ENCODE peak calls at places on chromosome 17, in six cellular contexts. Z is mesendoderm, X is H9, O is trophoblast cell, S is neuronal stem cell, C is H1. G is an unnamed sample.

GRCh38 chr17:63347475-63347874 is 98.6 kb downstream of the CYB561 start:
- DNase-seq in X (no peak), S (no peak), O (no peak), C (no peak), Z (no peak), G (no peak)

GRCh38 chr17:61532818-61533217 is 58.2 kb downstream of the NACA2 start:
- DNase-seq in X (no peak), S (no peak), O (no peak), C (no peak), Z (no peak), G (no peak)

GRCh38 chr17:31724026-31724425 is 135.0 kb downstream of the COPRS start:
- DNase-seq in C (peak), X (no peak), O (no peak), S (no peak), Z (no peak), G (peak)

GRCh38 chr17:52148288-52148968 is 10.1 kb downstream of the CA10 start:
- DNase-seq in X (no peak), C (no peak), S (no peak), O (no peak), Z (no peak), G (no peak)

GRCh38 chr17:63479495-63480184 is 2.8 kb downstream of the ACE start:
- DNase-seq in O (no peak), S (no peak), C (no peak), Z (no peak), X (no peak), G (no peak)

GRCh38 chr17:309361-309888 is 43.2 kb downstream of the RPH3AL start:
- DNase-seq in X (peak), C (peak), S (peak), Z (peak), O (no peak), G (no peak)

GRCh38 chr17:54944796-54945195 is 23.7 kb downstream of the COX11 start:
- DNase-seq in S (no peak), O (no peak), X (no peak), C (no peak), Z (no peak), G (peak)

GRCh38 chr17:57389474-57389873 is 133.2 kb downstream of the MSI2 start:
- DNase-seq in S (no peak), X (no peak), C (no peak), Z (no peak), O (no peak), G (no peak)

GRCh38 chr17:77361986-77362620 is 221.3 kb downstream of the SEC14L1 start:
- DNase-seq in S (no peak), O (no peak), X (no peak), C (no peak), Z (no peak), G (no peak)

GRCh38 chr17:79831367-79832210 is 7.7 kb downstream of the CBX4 start:
- DNase-seq in O (no peak), X (peak), Z (no peak), C (peak), S (no peak), G (no peak)
- H3K4ac ChIP-seq in O (no peak), X (no peak), Z (no peak), C (peak), S (no peak), G (peak)

DNA sequence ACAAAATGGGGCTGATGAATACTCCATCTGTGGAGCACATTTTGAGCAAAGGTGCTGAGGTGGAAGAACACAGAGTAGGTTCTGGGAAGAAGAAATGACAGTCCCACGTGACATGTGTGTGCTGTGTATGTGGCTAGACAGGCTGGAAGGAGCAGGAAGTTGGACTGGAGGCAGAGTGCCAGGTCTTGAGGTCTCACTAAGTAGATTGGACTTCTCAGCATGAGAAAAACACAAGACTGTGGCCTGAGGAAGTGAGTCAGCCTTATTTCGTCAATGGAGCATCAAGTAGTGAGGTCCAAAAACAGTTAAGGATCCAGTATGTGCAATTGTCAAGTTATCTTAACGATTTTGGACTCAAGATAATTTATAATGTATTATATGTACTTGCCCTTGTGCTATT is 736.5 kb downstream of the KCNJ2 start:
- DNase-seq in C (no peak), O (no peak), X (no peak), S (no peak), Z (peak), G (peak)
- H3K9ac ChIP-seq in C (no peak), O (no peak), X (no peak), S (no peak), Z (no peak), G (no peak)

GRCh38 chr17:42154514-42154883 is 290 bp downstream of the RAB5C start:
- DNase-seq in Z (no peak), C (no peak), S (no peak), O (no peak), X (no peak), G (no peak)
- H3K4ac ChIP-seq in Z (peak), C (no peak), S (no peak), O (peak), X (no peak), G (peak)

GRCh38 chr17:78787444-78787843 is 5.4 kb upstream of the CYTH1 start:
- DNase-seq in S (no peak), X (no peak), O (peak), C (no peak), Z (no peak), G (no peak)

GRCh38 chr17:78789663-78790181 is 7.6 kb upstream of the CYTH1 start:
- DNase-seq in Z (no peak), O (no peak), X (no peak), S (no peak), C (no peak), G (peak)

GRCh38 chr17:78788451-78788850 is 6.4 kb upstream of the CYTH1 start:
- DNase-seq in S (no peak), Z (no peak), X (no peak), O (no peak), C (no peak), G (no peak)

GRCh38 chr17:78790552-78790951 is 8.5 kb upstream of the CYTH1 start:
- DNase-seq in O (peak), X (no peak), Z (no peak), S (no peak), C (no peak), G (no peak)

GRCh38 chr17:78789149-78789662 is 7.1 kb upstream of the CYTH1 start:
- DNase-seq in Z (no peak), X (no peak), O (no peak), S (no peak), C (no peak), G (no peak)
- H3K9ac ChIP-seq in Z (no peak), X (no peak), O (no peak), S (no peak), C (no peak), G (no peak)

GRCh38 chr17:50200447-50201225 is 795 bp downstream of the COL1A1 start:
- DNase-seq in Z (peak), X (peak), C (peak), S (peak), O (peak), G (peak)
- H3K4ac ChIP-seq in Z (no peak), X (no peak), C (no peak), S (no peak), O (peak), G (peak)

GRCh38 chr17:45111838-45112237 is 20.5 kb downstream of the PLCD3 start:
- DNase-seq in C (no peak), O (no peak), Z (no peak), X (no peak), S (no peak), G (no peak)
- H3K9ac ChIP-seq in C (no peak), O (no peak), Z (no peak), X (no peak), S (no peak), G (no peak)

GRCh38 chr17:72336026-72336803 is 215.4 kb downstream of the SOX9 start:
- DNase-seq in Z (peak), C (peak), S (peak), X (peak), O (no peak), G (no peak)

GRCh38 chr17:72338847-72339790 is 218.3 kb downstream of the SOX9 start:
- DNase-seq in C (no peak), Z (peak), X (no peak), O (peak), S (no peak), G (peak)

GRCh38 chr17:72340836-72341235 is 220.0 kb downstream of the SOX9 start:
- DNase-seq in S (no peak), X (no peak), O (no peak), C (no peak), Z (no peak), G (no peak)

GRCh38 chr17:72336804-72337070 is 215.9 kb downstream of the SOX9 start:
- DNase-seq in X (no peak), S (no peak), O (no peak), C (no peak), Z (no peak), G (no peak)

GRCh38 chr17:72338304-72338703 is 217.5 kb downstream of the SOX9 start:
- DNase-seq in X (no peak), O (no peak), C (no peak), Z (no peak), S (no peak), G (no peak)
- H3K4ac ChIP-seq in X (no peak), O (no peak), C (no peak), Z (peak), S (no peak), G (peak)

GRCh38 chr17:65025288-65025687 is 31.3 kb downstream of the GNA13 start:
- DNase-seq in Z (no peak), C (no peak), O (no peak), X (no peak), S (no peak), G (no peak)
- H3K9ac ChIP-seq in Z (no peak), C (no peak), O (no peak), X (no peak), S (no peak), G (no peak)

GRCh38 chr17:68290955-68291835 is at the start of the genes ARSG and SLC16A6:
- DNase-seq in S (peak), C (peak), O (no peak), X (peak), Z (peak), G (peak)

GRCh38 chr17:68292689-68293040 is 1.4 kb downstream of the ARSG start:
- DNase-seq in O (no peak), X (no peak), C (no peak), S (no peak), Z (no peak), G (no peak)

GRCh38 chr17:68290268-68290954 is 516 bp downstream of the SLC16A6 start:
- DNase-seq in X (peak), Z (peak), S (no peak), C (peak), O (no peak), G (no peak)

GRCh38 chr17:68293490-68294195 is 2.3 kb downstream of the ARSG start:
- DNase-seq in X (no peak), O (no peak), S (peak), C (no peak), Z (no peak), G (no peak)

GRCh38 chr17:68291836-68292688 is 767 bp downstream of the ARSG start:
- DNase-seq in O (peak), Z (peak), S (peak), X (peak), C (peak), G (peak)
- H3K4ac ChIP-seq in O (peak), Z (peak), S (no peak), X (no peak), C (no peak), G (no peak)

GRCh38 chr17:82203920-82204319 is 8.7 kb downstream of the CCDC57 start:
- DNase-seq in S (no peak), Z (no peak), X (no peak), O (no peak), C (no peak), G (no peak)

GRCh38 chr17:82201498-82201910 is 11.1 kb downstream of the CCDC57 start:
- DNase-seq in O (no peak), C (no peak), X (no peak), Z (no peak), S (no peak), G (no peak)

GRCh38 chr17:82204831-82205719 is 7.6 kb downstream of the CCDC57 start:
- DNase-seq in Z (no peak), C (no peak), S (no peak), O (peak), X (no peak), G (peak)

GRCh38 chr17:82202981-82203380 is 9.7 kb downstream of the CCDC57 start:
- DNase-seq in C (no peak), Z (no peak), X (no peak), O (no peak), S (no peak), G (no peak)

DNA sequence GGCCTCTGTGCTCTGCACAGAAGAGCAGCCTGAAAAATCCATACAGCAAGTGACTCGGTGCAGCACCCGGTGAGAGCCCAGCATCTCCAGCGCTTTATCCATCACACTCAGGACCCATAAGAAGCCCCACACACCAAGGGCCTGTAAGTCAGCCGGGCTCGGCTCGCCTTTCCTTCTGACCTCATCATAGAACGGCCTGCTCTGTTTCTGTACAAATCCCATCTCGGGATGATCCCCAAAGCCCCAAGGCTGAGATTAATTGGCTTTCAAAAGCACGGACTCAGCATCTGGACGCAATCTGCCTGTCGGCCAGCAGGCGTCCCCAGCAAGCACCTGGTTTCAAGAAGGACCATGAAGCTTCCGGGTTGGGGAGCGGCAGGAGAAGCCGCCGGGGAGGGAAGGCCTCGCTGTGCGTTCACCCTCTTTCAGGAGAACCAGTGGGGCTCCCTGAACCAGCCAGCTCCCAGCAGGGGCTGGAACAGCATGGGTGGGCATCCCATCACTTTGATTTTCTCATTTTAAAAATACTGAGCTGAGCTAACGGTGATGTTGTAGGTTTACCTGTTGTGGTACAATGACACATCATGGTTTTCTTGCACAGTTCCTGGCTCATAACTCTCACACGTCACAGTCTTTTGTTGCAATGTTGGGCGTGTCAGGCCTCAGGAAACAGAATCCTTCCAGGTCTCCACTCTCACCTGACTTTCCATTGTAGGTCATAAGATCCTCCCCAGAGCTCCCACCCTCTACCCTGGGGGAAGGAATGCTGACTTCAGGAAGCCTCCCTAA is 6.7 kb downstream of the CCDC57 start:
- DNase-seq in X (peak), C (peak), O (peak), Z (peak), S (peak), G (peak)
- H3K9ac ChIP-seq in X (no peak), C (no peak), O (no peak), Z (peak), S (no peak), G (peak)